ENCODE peak calls at places on chromosomes 4 and X, in seven cellular contexts. O, N, M, B, U, L and R are unnamed samples.

GRCh38 chr4:84814100-84814750 is 152.3 kb downstream of the WDFY3 start:
- DNase-seq in O (no peak), N (peak), M (peak), B (no peak), U (peak), L (peak), R (peak)

GRCh38 chrX:11137543-11138139 is 26.5 kb downstream of the HCCS start:
- DNase-seq in O (no peak), N (peak), M (peak), B (no peak), U (peak), L (peak), R (peak)

GRCh38 chr4:181148470-181148869 is 1094.7 kb upstream of the TENM3 start:
- DNase-seq in O (no peak), N (no peak), M (no peak), B (no peak), U (no peak), L (no peak), R (no peak)

GRCh38 chr4:21113496-21114213 is 413.4 kb downstream of the PACRGL start:
- DNase-seq in O (no peak), N (no peak), M (peak), B (no peak), U (no peak), L (peak), R (peak)

GRCh38 chr4:109494538-109494937 is 60.9 kb downstream of the SEC24B start:
- DNase-seq in O (no peak), N (no peak), M (no peak), B (no peak), U (no peak), L (no peak), R (no peak)

GRCh38 chr4:89064848-89065247 is 7.9 kb upstream of the FAM13A start:
- DNase-seq in O (no peak), N (no peak), M (peak), B (no peak), U (no peak), L (no peak), R (no peak)

GRCh38 chr4:46994007-46994405 is 625 bp upstream of the GABRA4 start:
- DNase-seq in O (no peak), N (no peak), M (no peak), B (peak), U (no peak), L (no peak), R (no peak)

GRCh38 chr4:20176881-20177280 is 74.8 kb upstream of the SLIT2 start:
- DNase-seq in O (no peak), N (no peak), M (peak), B (no peak), U (no peak), L (no peak), R (no peak)

GRCh38 chr4:101184668-101185067 is 162.7 kb downstream of the PPP3CA start:
- DNase-seq in O (no peak), N (no peak), M (no peak), B (no peak), U (no peak), L (no peak), R (no peak)

GRCh38 chr4:185642907-185643306 is 107.6 kb upstream of the PDLIM3 start:
- DNase-seq in O (no peak), N (no peak), M (no peak), B (no peak), U (no peak), L (no peak), R (no peak)

GRCh38 chrX:40105791-40106676 is 8.3 kb upstream of the BCOR start:
- DNase-seq in O (peak), N (peak), M (no peak), B (peak), U (no peak), L (peak), R (peak)

GRCh38 chrX:115356369-115356768 is 66.9 kb downstream of the LUZP4 start:
- DNase-seq in O (no peak), N (no peak), M (no peak), B (no peak), U (no peak), L (no peak), R (no peak)

GRCh38 chr4:9765091-9765490 is 16.3 kb upstream of the DRD5 start:
- DNase-seq in O (no peak), N (peak), M (no peak), B (peak), U (no peak), L (peak), R (no peak)
- TF ChIP-seq CTCF in O (no peak), N (peak), M (peak), B (peak), U (no peak), L (peak), R (peak)

GRCh38 chrX:95903490-95903889 is 781.2 kb upstream of the DIAPH2 start:
- DNase-seq in O (no peak), N (no peak), M (no peak), B (no peak), U (no peak), L (peak), R (no peak)
- TF ChIP-seq CTCF in O (no peak), N (no peak), M (no peak), B (no peak), U (no peak), L (peak), R (no peak)

DNA sequence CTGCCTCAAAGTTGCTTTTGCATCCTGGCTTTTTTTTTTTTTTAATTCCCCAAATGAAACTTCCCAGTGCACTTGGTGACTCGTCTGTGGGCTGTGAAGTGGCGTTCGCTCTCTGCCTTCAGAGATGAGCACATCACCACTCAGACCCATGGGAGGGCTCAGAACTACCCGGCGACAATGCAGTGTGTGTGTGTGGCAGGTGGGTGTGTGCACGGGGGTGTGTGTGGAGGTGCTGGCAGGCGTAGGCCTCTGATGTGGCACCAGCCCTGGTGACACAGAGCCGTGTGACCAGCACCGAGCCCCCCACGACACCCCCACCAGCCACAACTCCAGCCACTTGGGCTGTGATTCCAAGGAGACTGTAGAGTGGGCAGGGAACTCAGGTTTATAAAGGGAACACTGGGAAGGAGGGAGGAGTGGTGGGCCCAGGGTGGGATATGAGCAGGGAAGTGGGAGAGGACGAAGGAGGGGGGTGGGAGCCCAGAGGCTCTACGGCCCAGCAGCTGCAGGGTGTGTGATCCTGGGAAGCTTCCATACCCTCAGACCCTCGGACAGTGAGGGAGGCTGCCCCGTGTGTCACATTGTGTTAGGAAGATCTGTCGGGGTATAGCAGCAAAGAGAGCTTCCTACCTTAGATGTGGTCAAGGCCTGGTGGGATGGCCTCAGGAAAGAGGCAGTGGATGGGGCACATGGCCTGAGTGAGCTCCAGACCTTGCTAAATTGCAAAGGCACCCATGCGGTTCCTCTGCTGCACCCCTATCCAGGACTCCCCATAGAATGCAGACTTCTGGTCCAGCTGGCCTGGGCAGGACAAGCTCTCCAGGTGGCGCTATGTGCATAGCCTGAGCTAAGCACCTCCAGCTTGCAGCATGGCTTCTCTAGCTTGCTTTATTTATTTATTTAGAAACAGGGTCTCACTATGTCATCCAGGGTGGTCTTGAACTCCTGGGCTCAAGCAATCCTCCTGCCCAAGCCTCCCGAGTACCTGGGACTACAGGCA is 5.8 kb upstream of the WFS1 start:
- DNase-seq in O (no peak), N (peak), M (peak), B (peak), U (no peak), L (peak), R (peak)
- TF ChIP-seq CTCF in O (peak), N (peak), M (peak), B (no peak), U (peak), L (peak), R (peak)

DNA sequence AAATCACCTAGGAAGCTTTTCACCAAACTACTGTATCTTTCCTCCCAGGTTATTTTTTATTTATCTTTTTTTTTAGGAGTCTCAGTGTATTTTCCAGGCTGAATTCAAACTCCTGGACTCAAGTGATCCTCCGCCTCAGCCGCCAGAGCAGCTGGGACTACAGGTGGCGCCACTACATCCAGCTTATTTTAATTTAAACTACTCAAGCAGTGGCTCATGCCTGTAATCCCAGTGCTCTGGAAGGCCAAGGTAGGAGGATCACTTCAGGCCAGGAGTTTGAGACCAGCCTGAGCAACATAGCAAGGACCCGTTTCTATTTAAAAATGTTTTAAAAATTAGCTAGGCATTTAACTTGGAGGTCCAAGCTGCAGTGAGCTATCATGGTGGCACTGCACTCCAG is 37.8 kb downstream of the LEF1 start:
- DNase-seq in O (no peak), N (no peak), M (no peak), B (peak), U (no peak), L (no peak), R (no peak)
- TF ChIP-seq CTCF in O (no peak), N (no peak), M (peak), B (no peak), U (no peak), L (no peak), R (peak)

GRCh38 chrX:10012776-10013175 is 45.6 kb downstream of the CLDN34 start:
- DNase-seq in O (no peak), N (no peak), M (no peak), B (no peak), U (no peak), L (no peak), R (no peak)

GRCh38 chrX:10016516-10017132 is 49.5 kb downstream of the CLDN34 start:
- DNase-seq in O (no peak), N (no peak), M (no peak), B (no peak), U (no peak), L (peak), R (no peak)

GRCh38 chrX:10014462-10015373 is 47.6 kb downstream of the CLDN34 start:
- DNase-seq in O (peak), N (peak), M (peak), B (peak), U (peak), L (peak), R (peak)

GRCh38 chrX:10017866-10018265 is 50.7 kb downstream of the CLDN34 start:
- DNase-seq in O (no peak), N (no peak), M (peak), B (no peak), U (no peak), L (peak), R (peak)

GRCh38 chrX:10015711-10016515 is 48.8 kb downstream of the CLDN34 start:
- DNase-seq in O (peak), N (peak), M (no peak), B (peak), U (no peak), L (peak), R (peak)
- TF ChIP-seq CTCF in O (no peak), N (no peak), M (no peak), B (no peak), U (no peak), L (no peak), R (no peak)

GRCh38 chrX:29911673-29912072 is 303.7 kb upstream of the MAGEB2 start:
- DNase-seq in O (no peak), N (peak), M (no peak), B (no peak), U (no peak), L (no peak), R (no peak)
- TF ChIP-seq CTCF in O (no peak), N (peak), M (no peak), B (no peak), U (no peak), L (no peak), R (peak)

GRCh38 chr4:168553714-168554370 is 57.0 kb downstream of the PALLD start:
- DNase-seq in O (no peak), N (no peak), M (no peak), B (no peak), U (no peak), L (peak), R (no peak)

GRCh38 chr4:168551945-168552695 is 55.3 kb downstream of the PALLD start:
- DNase-seq in O (no peak), N (no peak), M (no peak), B (no peak), U (no peak), L (peak), R (no peak)

GRCh38 chr4:168558587-168558986 is 61.7 kb downstream of the PALLD start:
- DNase-seq in O (no peak), N (no peak), M (no peak), B (no peak), U (no peak), L (peak), R (no peak)

GRCh38 chr4:168557658-168558057 is 60.8 kb downstream of the PALLD start:
- DNase-seq in O (no peak), N (no peak), M (no peak), B (no peak), U (no peak), L (no peak), R (no peak)

GRCh38 chr4:168555437-168555836 is 58.6 kb downstream of the PALLD start:
- DNase-seq in O (no peak), N (no peak), M (no peak), B (no peak), U (no peak), L (no peak), R (no peak)
- TF ChIP-seq CTCF in O (no peak), N (no peak), M (no peak), B (no peak), U (no peak), L (no peak), R (no peak)

GRCh38 chr4:152063301-152064235 is 302.8 kb upstream of the GATB start:
- DNase-seq in O (no peak), N (no peak), M (no peak), B (no peak), U (no peak), L (no peak), R (no peak)
- TF ChIP-seq CTCF in O (no peak), N (no peak), M (no peak), B (no peak), U (no peak), L (no peak), R (no peak)